ENCODE peak calls at places on chromosomes 2 and 18, in five cellular contexts. S, M, E, C and O are unnamed samples.

GRCh38 chr2:71313-72035 is 25.2 kb upstream of the FAM110C start:
- DNase-seq in M (no peak), C (no peak), S (no peak), E (no peak), O (no peak)

GRCh38 chr2:170819941-170820646 is 3.4 kb downstream of the GAD1 start:
- DNase-seq in M (no peak), E (no peak), S (no peak), C (peak; percentile 39), O (no peak)

GRCh38 chr2:120014231-120014990 is 1.5 kb downstream of the EPB41L5 start:
- DNase-seq in M (no peak), E (no peak), C (no peak), S (no peak), O (no peak)

GRCh38 chr2:112877423-112877822 is 33.5 kb upstream of the IL37 start:
- DNase-seq in M (no peak), S (no peak), E (no peak), C (no peak), O (no peak)

GRCh38 chr18:48896875-48897511 is 53.8 kb downstream of the SMAD7 start:
- DNase-seq in M (peak; percentile 82), E (no peak), C (no peak), S (no peak), O (no peak)

GRCh38 chr2:231671617-231672350 is 36.5 kb upstream of the PTMA start:
- DNase-seq in M (no peak), C (no peak), S (no peak), E (no peak), O (no peak)

GRCh38 chr2:101881131-101881530 is 110.6 kb upstream of the IL1R2 start:
- DNase-seq in M (no peak), C (no peak), S (no peak), E (no peak), O (no peak)

GRCh38 chr2:48736251-48736650 is 19.3 kb downstream of the LHCGR start:
- DNase-seq in M (no peak), E (no peak), S (no peak), C (no peak), O (no peak)

GRCh38 chr2:86211033-86211795 is 12.0 kb downstream of the MRPL35 start:
- DNase-seq in E (no peak), S (no peak), C (no peak), M (no peak), O (no peak)

GRCh38 chr2:847669-848068 is 103.0 kb upstream of the SNTG2 start:
- DNase-seq in E (no peak), S (no peak), C (no peak), M (no peak), O (no peak)

GRCh38 chr2:160228141-160228963 is 28.3 kb upstream of the ITGB6 start:
- DNase-seq in C (no peak), S (no peak), E (no peak), M (no peak), O (no peak)

GRCh38 chr2:219171231-219171651 is 1.4 kb upstream of the SLC23A3 start:
- DNase-seq in M (peak; percentile 90), E (peak; percentile 35), C (peak; percentile 30), S (peak; percentile 35), O (peak; percentile 65)

GRCh38 chr18:43620936-43621335 is 343.6 kb upstream of the SYT4 start:
- DNase-seq in M (no peak), E (no peak), S (no peak), C (peak; percentile 5), O (no peak)

GRCh38 chr18:54805571-54806334 is 22.5 kb upstream of the RAB27B start:
- DNase-seq in M (no peak), S (no peak), C (no peak), E (no peak), O (no peak)

GRCh38 chr18:72993245-72993644 is 125.5 kb upstream of the NETO1 start:
- DNase-seq in M (no peak), E (no peak), S (no peak), C (no peak), O (no peak)

DNA sequence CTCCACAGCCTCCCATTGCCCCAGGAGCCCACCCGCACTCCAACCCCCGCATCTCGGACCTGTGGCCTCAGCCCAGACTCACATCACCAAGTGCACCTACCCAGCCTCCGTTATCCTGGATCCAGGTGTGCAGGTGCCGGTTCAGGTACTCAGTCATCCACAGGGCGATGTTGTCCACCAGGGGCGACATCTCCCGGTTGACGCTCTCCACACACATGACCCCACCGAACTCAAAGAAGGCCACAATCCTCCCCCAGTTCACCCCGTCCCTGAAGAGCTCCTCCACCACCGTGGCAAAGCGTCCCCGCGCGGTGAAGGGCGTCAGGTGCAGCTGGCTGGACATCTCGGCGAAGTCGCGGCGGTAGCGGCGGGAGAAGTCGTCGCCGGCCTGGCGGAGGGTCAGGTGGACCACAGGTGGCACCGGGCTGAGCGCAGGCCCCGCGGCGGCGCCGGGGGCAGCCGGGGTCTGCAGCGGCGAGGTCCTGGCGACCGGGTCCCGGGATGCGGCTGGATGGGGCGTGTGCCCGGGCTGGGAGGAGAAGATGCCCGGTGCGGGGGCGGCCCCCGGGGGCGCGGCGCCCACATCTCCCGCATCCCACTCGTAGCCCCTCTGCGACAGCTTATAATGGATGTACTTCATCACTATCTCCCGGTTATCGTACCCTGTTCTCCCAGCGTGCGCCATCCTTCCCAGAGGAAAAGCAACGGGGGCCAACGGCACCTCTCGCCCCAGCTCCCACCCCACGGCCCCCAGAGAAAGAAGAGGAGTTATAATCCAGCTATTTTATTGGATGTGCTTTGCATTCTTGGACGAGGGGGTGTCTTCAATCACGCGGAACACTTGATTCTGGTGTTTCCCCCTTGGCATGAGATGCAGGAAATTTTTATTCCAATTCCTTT is 1.3 kb downstream of the BCL2 start:
- DNase-seq in C (peak; percentile 65), E (peak; percentile 55), S (peak; percentile 33), M (peak; percentile 67), O (no peak)
- TF ChIP-seq CTCF in C (peak; percentile 53), E (peak; percentile 75), S (peak; percentile 63), M (peak; percentile 79), O (no peak)

GRCh38 chr2:176668879-176669395 is 399.7 kb downstream of the MTX2 start:
- DNase-seq in C (no peak), M (no peak), E (no peak), S (no peak), O (no peak)

GRCh38 chr2:176664478-176664877 is 395.2 kb downstream of the MTX2 start:
- DNase-seq in C (no peak), S (no peak), E (no peak), M (no peak), O (no peak)

GRCh38 chr2:176665086-176665485 is 395.8 kb downstream of the MTX2 start:
- DNase-seq in M (no peak), S (no peak), C (no peak), E (no peak), O (no peak)

DNA sequence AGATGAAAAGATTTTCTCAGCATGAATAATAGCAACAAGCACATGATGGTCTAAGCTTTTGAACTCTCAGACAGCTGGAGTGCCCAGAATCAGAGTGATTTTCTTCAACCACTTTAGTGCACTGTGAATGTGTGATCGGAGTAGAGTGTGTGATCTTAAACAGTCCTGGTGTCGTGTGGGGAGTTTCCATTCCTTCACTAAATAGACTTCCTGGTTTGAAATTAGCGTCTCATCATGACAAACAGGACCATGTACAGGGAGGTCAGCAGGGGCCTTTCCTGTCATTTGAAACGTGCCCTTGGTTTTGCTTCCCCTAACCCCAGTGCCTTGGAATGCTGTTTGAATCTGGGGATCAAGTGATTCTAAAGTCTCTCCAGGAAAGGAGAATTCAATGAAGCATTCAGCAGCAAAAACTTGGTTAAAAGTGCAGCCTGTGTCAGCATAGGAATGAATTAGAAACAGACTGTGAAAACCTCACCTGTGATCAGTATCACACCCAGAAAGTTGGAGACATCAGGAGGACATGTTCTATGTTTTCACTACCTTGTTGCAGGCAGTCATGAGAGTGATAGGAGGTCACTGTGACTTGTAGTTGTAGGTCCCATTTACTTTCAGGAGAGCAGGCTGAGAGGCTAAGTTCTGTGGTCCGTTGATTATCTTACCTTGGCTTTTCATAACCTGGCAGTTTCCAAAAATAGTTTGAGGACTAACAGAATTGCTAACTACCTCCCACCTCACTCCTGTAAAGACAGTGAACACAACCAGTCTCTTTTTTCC is 400.3 kb downstream of the MTX2 start:
- DNase-seq in S (no peak), M (no peak), E (no peak), C (no peak), O (no peak)
- TF ChIP-seq CTCF in S (no peak), M (no peak), E (no peak), C (no peak), O (no peak)

DNA sequence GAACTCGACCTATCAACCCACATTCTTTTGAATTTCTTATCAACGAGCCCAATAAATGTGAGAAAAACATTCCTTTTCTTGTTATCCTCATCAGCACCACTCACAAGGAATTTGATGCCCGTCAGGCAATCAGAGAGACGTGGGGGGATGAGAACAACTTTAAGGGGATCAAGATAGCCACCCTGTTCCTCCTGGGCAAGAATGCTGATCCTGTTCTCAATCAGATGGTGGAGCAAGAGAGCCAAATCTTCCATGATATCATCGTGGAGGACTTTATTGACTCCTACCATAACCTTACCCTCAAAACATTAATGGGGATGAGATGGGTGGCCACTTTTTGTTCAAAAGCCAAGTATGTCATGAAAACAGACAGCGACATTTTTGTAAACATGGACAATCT is 378.2 kb downstream of the STK39 start:
- DNase-seq in M (no peak), S (no peak), E (no peak), C (no peak), O (no peak)
- TF ChIP-seq CTCF in M (no peak), S (no peak), E (no peak), C (no peak), O (peak; percentile 3)

GRCh38 chr2:96209729-96210085 is 1.1 kb upstream of the STARD7 start:
- DNase-seq in E (no peak), M (no peak), S (no peak), C (no peak), O (no peak)

GRCh38 chr2:96209011-96209728 is 543 bp upstream of the STARD7 start:
- DNase-seq in S (no peak), E (no peak), C (no peak), M (no peak), O (no peak)

GRCh38 chr2:96207073-96207777 is 1.4 kb downstream of the STARD7 start:
- DNase-seq in E (no peak), S (no peak), M (no peak), C (no peak), O (no peak)

GRCh38 chr2:96207778-96208143 is 866 bp downstream of the STARD7 start:
- DNase-seq in S (no peak), M (no peak), E (no peak), C (no peak), O (no peak)

DNA sequence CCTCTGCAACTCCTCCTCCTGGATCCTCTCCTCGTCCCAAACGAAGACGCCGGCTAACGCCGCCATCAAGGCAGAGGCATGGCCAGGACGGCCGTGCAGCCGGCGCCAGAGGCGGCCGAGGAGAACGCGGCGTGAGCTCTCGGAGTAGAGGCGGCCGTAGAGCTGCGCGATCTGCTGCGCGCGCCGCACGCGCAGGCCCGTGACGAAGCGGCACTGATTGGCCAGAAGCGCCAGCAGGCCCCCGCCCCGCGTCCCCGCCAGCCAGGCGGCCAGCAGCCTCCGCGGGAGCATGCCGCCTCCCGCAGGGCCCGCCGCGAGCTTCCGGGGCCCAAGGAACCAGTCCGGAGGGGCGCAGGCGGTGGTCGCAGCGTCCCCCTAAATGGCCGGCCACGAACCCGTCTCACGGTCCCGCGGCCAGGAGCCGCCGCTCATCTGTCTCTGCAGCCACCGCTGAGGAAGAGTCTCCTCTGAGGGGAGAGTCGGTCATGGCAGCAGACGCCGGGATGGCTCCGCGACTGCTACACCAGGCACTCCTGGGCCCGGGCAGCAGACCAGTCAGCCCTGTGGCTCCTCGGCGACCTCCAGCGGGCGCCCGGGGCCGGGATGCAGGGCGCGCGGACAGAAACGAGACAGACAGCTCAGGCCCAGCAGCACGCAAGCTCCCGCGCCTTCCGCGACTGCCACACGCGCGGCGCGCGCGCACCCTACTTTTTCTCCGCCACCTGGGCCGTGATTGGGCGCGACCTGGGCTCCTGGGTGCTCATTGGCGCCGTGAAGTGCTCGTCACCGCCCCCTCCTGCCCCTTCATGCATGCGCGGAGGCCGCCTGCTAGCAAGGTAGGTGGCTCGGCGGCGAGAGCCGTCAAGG is at the start of gene STARD7:
- DNase-seq in M (peak; percentile 98), S (peak; percentile 98), C (peak; percentile 98), E (peak; percentile 97), O (peak; percentile 87)
- TF ChIP-seq CTCF in M (no peak), S (peak; percentile 26), C (no peak), E (peak; percentile 16), O (peak; percentile 9)